ENCODE peak calls at places on chromosomes 5 and 9, in four cellular contexts. W is endothelial cell of umbilical vein, U is HCT116, H is PC-3. Q is an unnamed sample. For H4K20me1 and H3K4me1, the result is how much of the 10 kb centered on the place peaks cover.

GRCh38 chr9:88651682-88652633 is 117.0 kb downstream of the NXNL2 start:
- DNase-seq in W (no peak), U (no peak), H (peak), Q (peak)

GRCh38 chr9:132878695-132879064 is at the start of gene SPACA9:
- DNase-seq in H (peak), U (peak), W (peak), Q (peak)

GRCh38 chr9:96218821-96219614 is 83.0 kb downstream of the HSD17B3 start:
- DNase-seq in W (no peak), U (no peak), H (no peak), Q (no peak)

GRCh38 chr5:159851053-159851452 is 65.2 kb upstream of the ADRA1B start:
- DNase-seq in W (no peak), H (peak), U (no peak), Q (no peak)

GRCh38 chr9:33473216-33473615 is 508 bp downstream of the NOL6 start:
- DNase-seq in H (no peak), W (no peak), U (no peak), Q (no peak)

GRCh38 chr5:94771742-94772141 is 153.3 kb downstream of the SLF1 start:
- DNase-seq in H (no peak), W (no peak), U (no peak), Q (no peak)

GRCh38 chr9:138073408-138073807 is 195.8 kb downstream of the CACNA1B start:
- DNase-seq in W (no peak), U (no peak), H (no peak), Q (no peak)

GRCh38 chr9:105877719-105878118 is 183.4 kb downstream of the TMEM38B start:
- DNase-seq in W (no peak), H (no peak), U (no peak), Q (no peak)

GRCh38 chr5:137036630-137037029 is 462.5 kb downstream of the SPOCK1 start:
- DNase-seq in U (no peak), W (peak), H (no peak), Q (no peak)

GRCh38 chr5:167802755-167803431 is 488.6 kb upstream of the WWC1 start:
- DNase-seq in H (no peak), U (no peak), W (no peak), Q (no peak)

GRCh38 chr5:134247411-134247810 is 21.5 kb upstream of the PPP2CA start:
- DNase-seq in U (peak), W (peak), H (peak), Q (peak)

GRCh38 chr5:33105521-33105941 is 335.2 kb upstream of the TARS1 start:
- DNase-seq in W (peak), U (no peak), H (peak), Q (no peak)

GRCh38 chr5:42951847-42952411 is 88.2 kb downstream of the ANXA2R start:
- DNase-seq in H (no peak), W (peak), U (no peak), Q (no peak)

GRCh38 chr5:151825445-151825844 is 53.7 kb downstream of the G3BP1 start:
- DNase-seq in W (peak), U (peak), H (peak), Q (peak)

GRCh38 chr5:159290741-159291140 is 27.7 kb downstream of the UBLCP1 start:
- DNase-seq in H (peak), W (no peak), U (no peak), Q (no peak)

GRCh38 chr5:109873687-109874086 is 184.0 kb downstream of the MAN2A1 start:
- DNase-seq in W (no peak), U (no peak), H (no peak), Q (no peak)

GRCh38 chr5:14665949-14666741 is 1.6 kb downstream of the OTULIN start:
- DNase-seq in W (peak), H (peak), U (no peak), Q (peak)

GRCh38 chr5:80793354-80793753 is 138.6 kb upstream of the DHFR start:
- DNase-seq in W (no peak), U (no peak), H (peak), Q (no peak)

GRCh38 chr5:82753374-82753773 is 323.8 kb downstream of the TMEM167A start:
- DNase-seq in W (no peak), U (no peak), H (no peak), Q (no peak)

GRCh38 chr9:37283730-37284235 is 138.7 kb upstream of the GRHPR start:
- DNase-seq in U (no peak), W (peak), H (peak), Q (no peak)

GRCh38 chr9:98185021-98185567 is 7.3 kb downstream of the CORO2A start:
- DNase-seq in W (no peak), U (no peak), H (no peak), Q (no peak)

GRCh38 chr9:111646417-111646816 is 15.0 kb upstream of the GNG10 start:
- DNase-seq in W (no peak), U (no peak), H (no peak), Q (no peak)

GRCh38 chr5:52727001-52727400 is 60.7 kb upstream of the ITGA1 start:
- DNase-seq in H (no peak), W (peak), U (no peak), Q (no peak)

GRCh38 chr5:180689071-180689694 is 39.8 kb upstream of the FLT4 start:
- DNase-seq in H (no peak), U (no peak), W (no peak), Q (no peak)

GRCh38 chr9:14344846-14345585 is 31.1 kb upstream of the NFIB start:
- DNase-seq in H (no peak), U (no peak), W (no peak), Q (no peak)

GRCh38 chr5:32329395-32329834 is 16.7 kb upstream of the MTMR12 start:
- DNase-seq in U (peak), W (peak), H (peak), Q (peak)

GRCh38 chr9:107732781-107733529 is 243.4 kb upstream of the KLF4 start:
- DNase-seq in U (no peak), W (peak), H (peak), Q (no peak)

GRCh38 chr5:80036621-80037020 is 1.5 kb downstream of the THBS4 start:
- DNase-seq in U (no peak), H (no peak), W (no peak), Q (no peak)

GRCh38 chr5:34503379-34504346 is 152.5 kb upstream of the RAI14 start:
- DNase-seq in U (no peak), W (no peak), H (no peak), Q (no peak)

GRCh38 chr9:134058716-134059115 is 9.1 kb downstream of the BRD3 start:
- DNase-seq in H (peak), W (peak), U (no peak), Q (no peak)

GRCh38 chr9:128166169-128166568 is 6.1 kb downstream of the BBLN start:
- DNase-seq in U (no peak), W (no peak), H (no peak), Q (no peak)

GRCh38 chr5:124701873-124702272 is 44.6 kb downstream of the ZNF608 start:
- DNase-seq in U (no peak), H (no peak), W (no peak), Q (no peak)
- H4K20me1 ChIP-seq in U (under half), H (under half), W (under half), Q (under half)

GRCh38 chr5:150293091-150293941 is 3.7 kb upstream of the CAMK2A start:
- DNase-seq in U (no peak), W (no peak), H (no peak), Q (no peak)
- H3K4me1 ChIP-seq in U (under half), W (under half), H (under half), Q (under half)

GRCh38 chr9:113705938-113706519 is 170.1 kb upstream of the ZNF618 start:
- DNase-seq in U (no peak), W (peak), H (no peak), Q (peak)
- H4K20me1 ChIP-seq in U (under half), W (under half), H (under half), Q (under half)

DNA sequence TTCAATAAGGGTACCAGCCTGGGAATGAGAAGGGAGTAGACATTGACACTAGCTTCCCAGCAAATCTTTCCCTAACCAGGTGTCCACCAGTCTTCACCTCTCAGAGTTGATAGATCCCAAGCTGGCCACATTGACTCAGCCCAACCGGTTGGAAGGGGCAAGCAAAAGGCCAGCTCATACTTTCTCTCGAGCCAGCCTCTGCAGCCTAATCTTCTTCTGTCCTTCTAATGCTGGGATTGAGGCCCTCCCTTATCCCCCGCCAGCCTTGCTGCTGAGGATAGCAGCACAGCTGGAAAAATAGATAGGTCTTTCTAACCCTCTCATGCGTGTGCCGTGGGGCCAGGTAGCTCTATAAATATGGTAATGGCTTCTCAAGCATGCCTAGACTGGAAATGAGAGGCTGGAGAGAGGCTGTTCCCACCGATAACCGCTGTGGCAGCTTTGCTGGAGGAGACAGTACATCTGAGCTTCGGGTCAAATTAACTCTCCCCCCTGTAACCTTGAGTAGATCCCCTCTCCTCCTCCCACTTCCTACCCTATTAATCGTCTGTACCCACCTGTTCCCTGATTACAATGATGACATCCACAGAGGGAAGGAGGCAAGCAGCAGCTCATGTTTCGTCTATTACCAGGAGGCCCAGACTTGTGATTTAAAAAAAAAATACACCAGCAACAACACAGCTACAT is 219.8 kb upstream of the BRINP1 start:
- DNase-seq in W (no peak), U (no peak), H (no peak), Q (no peak)
- H3K4me1 ChIP-seq in W (under half), U (under half), H (under half), Q (under half)

GRCh38 chr5:177334155-177334551 is 17.3 kb downstream of the LMAN2 start:
- DNase-seq in U (no peak), H (no peak), W (no peak), Q (no peak)
- H4K20me1 ChIP-seq in U (under half), H (under half), W (under half), Q (under half)

GRCh38 chr9:131399972-131400371 is 6.1 kb downstream of the PRRC2B start:
- DNase-seq in H (no peak), W (no peak), U (no peak), Q (no peak)
- H3K4me1 ChIP-seq in H (under half), W (half or more), U (under half), Q (half or more)

GRCh38 chr5:1808466-1808865 is 7.3 kb downstream of the NDUFS6 start:
- DNase-seq in H (no peak), W (no peak), U (no peak), Q (no peak)

GRCh38 chr5:1806199-1806598 is 5.0 kb downstream of the NDUFS6 start:
- DNase-seq in H (no peak), U (no peak), W (no peak), Q (no peak)

GRCh38 chr5:1807479-1808185 is 6.4 kb downstream of the NDUFS6 start:
- DNase-seq in U (no peak), W (no peak), H (no peak), Q (no peak)

GRCh38 chr5:1805736-1806135 is 4.5 kb downstream of the NDUFS6 start:
- DNase-seq in U (no peak), W (no peak), H (no peak), Q (no peak)

GRCh38 chr5:1806974-1807373 is 5.8 kb downstream of the NDUFS6 start:
- DNase-seq in W (no peak), U (no peak), H (no peak), Q (no peak)
- H4K20me1 ChIP-seq in W (under half), U (under half), H (under half), Q (under half)

DNA sequence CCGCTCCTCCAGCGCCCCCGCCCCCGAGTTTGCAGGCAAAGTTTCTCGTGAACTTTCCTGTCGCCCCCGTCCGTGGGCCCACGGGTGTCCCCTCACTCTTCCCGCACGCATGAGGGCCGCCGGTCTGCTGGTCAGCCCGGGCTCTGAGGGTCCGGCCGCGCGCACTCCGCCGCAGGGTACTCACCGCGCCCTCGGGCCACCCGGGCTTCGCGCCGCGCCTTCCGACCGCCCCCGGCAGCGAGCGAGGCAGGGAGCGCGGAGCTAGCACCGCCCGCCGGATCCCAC is 211 bp downstream of the CNTFR start:
- DNase-seq in H (no peak), W (no peak), U (no peak), Q (no peak)
- H3K4me1 ChIP-seq in H (under half), W (under half), U (under half), Q (under half)

DNA sequence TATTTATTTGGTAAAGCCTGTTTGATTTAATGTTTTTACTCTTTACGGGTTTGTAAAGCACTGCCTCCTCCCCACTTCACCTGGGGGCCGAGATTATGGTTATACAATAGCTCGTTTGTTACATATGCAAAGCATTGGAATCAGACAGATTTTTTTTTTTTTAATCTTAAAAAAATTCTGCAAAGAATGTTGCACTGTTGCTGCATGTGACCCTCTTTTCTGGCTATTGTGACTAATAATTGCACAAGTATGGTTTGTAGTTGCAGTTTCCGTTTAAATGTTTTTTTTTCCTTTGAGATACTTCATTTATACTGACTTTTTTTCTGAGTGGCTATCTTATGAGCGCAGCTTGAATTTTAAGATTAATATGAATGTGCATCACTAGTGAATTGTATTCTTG is 165.3 kb downstream of the KDM4C start:
- DNase-seq in H (no peak), W (no peak), U (no peak), Q (no peak)
- H4K20me1 ChIP-seq in H (under half), W (under half), U (under half), Q (under half)

Q was measured in hepatocyte.